ENCODE peak calls at places on chromosomes 7 and 10, in ten cellular contexts. T is cardiac muscle cell; L is lung; I is gastrocnemius medialis; H is psoas muscle; X is mesenchymal stem cell; J is CD4-positive, CD25-positive, alpha-beta regulatory T cell; V is GM23248; Q is cardiac fibroblast; N is lower leg skin. Z is an unnamed sample.

GRCh38 chr7:97025983-97026704 is 1.5 kb upstream of the DLX5 start:
- DNase-seq in N (peak), I (no peak), T (peak), J (no peak), X (peak), H (no peak), Q (no peak), L (no peak), V (peak), Z (peak)

GRCh38 chr10:91511549-91512330 is 101.6 kb downstream of the HECTD2 start:
- DNase-seq in Q (peak), L (no peak), X (peak), T (peak), H (no peak), I (no peak), N (no peak), V (peak), J (no peak), Z (no peak)

GRCh38 chr10:43027331-43027955 is 49.4 kb upstream of the RET start:
- DNase-seq in H (no peak), V (no peak), N (peak), I (no peak), T (no peak), L (no peak), Q (no peak), X (no peak), J (no peak), Z (peak)

GRCh38 chr10:72784551-72785421 is 92.8 kb downstream of the MCU start:
- DNase-seq in I (peak), L (peak), T (peak), J (no peak), N (no peak), V (peak), Q (peak), X (peak), H (peak), Z (peak)

GRCh38 chr10:111137012-111137411 is 60.2 kb downstream of the ADRA2A start:
- DNase-seq in T (no peak), L (peak), I (no peak), X (no peak), V (no peak), J (no peak), H (no peak), N (no peak), Q (no peak), Z (peak)

GRCh38 chr10:77328272-77328816 is 309.3 kb downstream of the KCNMA1 start:
- DNase-seq in N (no peak), X (peak), I (no peak), Q (peak), L (no peak), H (no peak), V (peak), J (no peak), T (peak), Z (peak)

GRCh38 chr7:133535308-133535707 is 282.4 kb downstream of the EXOC4 start:
- DNase-seq in V (peak), X (no peak), T (no peak), I (no peak), N (no peak), H (no peak), J (no peak), L (no peak), Q (no peak), Z (no peak)

GRCh38 chr7:18469332-18469731 is 26.2 kb upstream of the HDAC9 start:
- DNase-seq in J (no peak), L (no peak), X (no peak), T (no peak), N (no peak), V (peak), H (no peak), I (no peak), Q (no peak), Z (no peak)

GRCh38 chr10:28375399-28376354 is 72.8 kb upstream of the MPP7 start:
- DNase-seq in X (peak), V (peak), T (peak), J (no peak), I (no peak), Q (peak), N (no peak), L (peak), H (no peak), Z (no peak)

GRCh38 chr7:143415696-143416095 is 7.0 kb upstream of the EPHA1 start:
- DNase-seq in H (no peak), X (no peak), J (no peak), Q (peak), T (no peak), I (no peak), V (peak), N (no peak), L (no peak), Z (no peak)

GRCh38 chr10:16690417-16690816 is 126.8 kb downstream of the RSU1 start:
- DNase-seq in T (no peak), Q (no peak), V (no peak), I (no peak), N (no peak), J (no peak), X (no peak), L (no peak), H (no peak), Z (no peak)

GRCh38 chr7:101803203-101804086 is 14.0 kb upstream of the CUX1 start:
- DNase-seq in N (no peak), Q (no peak), J (no peak), X (no peak), I (no peak), H (no peak), V (no peak), L (no peak), T (no peak), Z (no peak)
- H3K4me3 ChIP-seq in N (no peak), Q (no peak), J (peak), X (no peak), I (no peak), H (no peak), V (no peak), L (no peak), T (no peak), Z (peak)

DNA sequence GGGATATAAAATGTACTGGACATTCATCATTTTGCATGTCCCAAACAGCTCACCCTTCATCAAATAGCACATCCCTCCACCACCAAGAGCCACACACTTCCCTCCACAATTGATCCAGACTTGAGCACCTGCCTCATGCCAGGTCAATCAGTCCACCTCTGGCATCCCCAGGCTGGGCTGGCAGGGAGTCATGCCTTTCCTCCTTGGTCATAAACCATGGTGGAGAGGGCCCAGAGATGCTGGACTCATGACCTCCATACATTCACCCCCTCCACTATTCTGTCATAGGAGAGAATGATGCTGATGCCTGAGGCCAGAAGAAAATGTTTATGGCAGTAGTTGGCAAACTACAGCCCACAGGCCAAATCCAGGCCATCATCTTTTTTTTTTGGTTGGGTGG is 16.1 kb upstream of the GDF10 start:
- DNase-seq in H (no peak), N (peak), V (no peak), J (no peak), Q (no peak), X (no peak), L (no peak), T (no peak), I (no peak), Z (no peak)
- H3K4me3 ChIP-seq in H (no peak), N (no peak), V (no peak), J (no peak), Q (no peak), X (no peak), L (no peak), T (no peak), I (no peak), Z (no peak)

DNA sequence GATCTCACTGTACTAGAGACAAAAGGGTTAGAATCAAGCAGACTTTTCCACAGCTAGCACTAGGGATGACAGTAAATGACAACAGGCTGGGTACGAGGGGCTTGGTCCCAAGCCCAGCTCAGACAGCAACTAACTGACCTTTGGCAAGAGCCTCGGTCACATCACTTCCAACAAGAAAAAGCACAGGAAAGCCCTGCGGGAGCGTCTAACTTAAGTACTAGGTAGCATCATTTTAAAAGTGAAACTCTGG is 22.8 kb downstream of the CALML3 start:
- DNase-seq in V (peak), H (no peak), Q (peak), N (peak), I (no peak), J (no peak), L (no peak), T (no peak), X (no peak), Z (no peak)
- H3K4me3 ChIP-seq in V (peak), H (peak), Q (no peak), N (no peak), I (peak), J (no peak), L (no peak), T (no peak), X (peak), Z (no peak)

GRCh38 chr10:121608669-121609190 is 10.5 kb upstream of the FGFR2 start:
- DNase-seq in L (peak), T (peak), V (peak), N (no peak), X (no peak), H (no peak), J (peak), I (no peak), Q (no peak), Z (peak)
- H3K4me3 ChIP-seq in L (no peak), T (peak), V (peak), N (no peak), X (peak), H (peak), J (no peak), I (peak), Q (no peak), Z (no peak)

DNA sequence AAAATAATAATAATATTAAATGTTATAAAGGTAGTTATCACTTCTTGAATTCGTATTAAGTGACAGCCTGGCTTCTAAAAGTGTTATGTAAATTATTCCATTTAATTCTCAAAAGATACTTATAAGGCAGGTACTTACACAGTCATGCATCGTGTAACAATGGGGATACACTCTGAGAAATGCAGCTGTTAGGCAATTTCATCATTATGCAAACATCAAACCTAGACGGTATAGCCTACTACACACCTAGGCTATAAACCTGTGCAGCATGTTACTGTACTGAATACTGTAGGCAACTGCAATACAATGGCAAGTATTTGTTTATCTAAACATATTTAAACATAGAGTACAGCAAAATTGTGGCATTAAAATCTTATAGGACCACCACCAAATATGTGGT is 1.5 kb downstream of the IFIT1 start:
- DNase-seq in N (no peak), H (no peak), L (no peak), J (no peak), T (no peak), I (no peak), V (no peak), Q (no peak), X (no peak), Z (no peak)
- H3K4me3 ChIP-seq in N (no peak), H (peak), L (no peak), J (peak), T (peak), I (peak), V (no peak), Q (no peak), X (peak), Z (no peak)

DNA sequence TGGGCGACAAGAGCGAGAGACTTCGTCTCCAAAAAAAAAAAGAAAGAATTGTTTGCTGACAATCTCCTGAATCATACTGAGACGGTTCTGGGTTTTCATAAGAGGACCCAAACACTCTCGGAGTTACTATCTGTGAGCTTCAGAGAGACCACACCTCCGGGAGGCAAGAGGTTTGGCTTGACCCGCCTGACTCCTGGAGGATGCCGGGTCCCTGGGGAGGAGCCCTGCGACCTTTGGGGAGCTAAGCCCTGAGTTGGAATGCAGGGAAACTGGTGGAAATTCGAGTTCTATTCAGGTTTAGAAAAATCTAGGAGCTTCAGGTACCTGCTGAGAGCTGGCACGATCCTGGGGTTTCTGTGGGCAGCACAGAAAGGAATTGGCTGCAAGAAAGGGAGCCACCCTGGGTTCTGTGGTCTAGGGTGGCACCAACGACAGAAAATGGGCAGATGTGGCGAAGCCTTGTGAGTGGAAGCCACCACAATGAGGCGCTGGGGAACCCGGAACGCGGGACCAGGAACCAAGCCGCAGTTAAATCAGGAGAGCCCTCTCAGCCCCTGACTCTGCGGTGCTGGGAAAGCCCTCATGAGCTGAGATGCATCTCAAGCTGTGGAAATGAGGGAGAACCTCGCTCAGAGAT is 21.9 kb upstream of the GATAD1 start:
- DNase-seq in H (no peak), V (peak), N (no peak), T (no peak), X (no peak), J (no peak), Q (no peak), L (no peak), I (no peak), Z (peak)
- H3K4me3 ChIP-seq in H (no peak), V (peak), N (no peak), T (no peak), X (no peak), J (no peak), Q (no peak), L (no peak), I (no peak), Z (no peak)

GRCh38 chr10:125048101-125048864 is 106.4 kb downstream of the ZRANB1 start:
- DNase-seq in T (peak), Q (peak), N (peak), J (peak), L (peak), I (peak), H (peak), V (peak), X (peak), Z (peak)
- H3K4me3 ChIP-seq in T (no peak), Q (no peak), N (no peak), J (no peak), L (no peak), I (peak), H (no peak), V (no peak), X (no peak), Z (no peak)

Z was measured in endodermal cell.